ENCODE peak calls at places on chromosomes 16 and 17, in nine cellular contexts. U is heart left ventricle, C is spleen, S is astrocyte, Y is prostate gland, O is OCI-LY7, T is left ventricle myocardium inferior, L is mammary epithelial cell, B is body of pancreas. K is an unnamed sample.

GRCh38 chr16:67934306-67935095 is 2.1 kb downstream of the PSMB10 start:
- DNase-seq in U (no peak), C (peak; percentile 84), S (no peak), Y (no peak), O (no peak), T (no peak), L (no peak), B (no peak), K (peak; percentile 56)

GRCh38 chr16:47958726-47959125 is 197.1 kb downstream of the ABCC12 start:
- DNase-seq in U (no peak), C (no peak), S (no peak), Y (no peak), O (no peak), T (no peak), L (no peak), B (no peak), K (no peak)

GRCh38 chr17:55872374-55872773 is 121.5 kb downstream of the PCTP start:
- DNase-seq in U (no peak), C (no peak), S (no peak), Y (no peak), O (no peak), T (no peak), L (no peak), B (no peak), K (no peak)

GRCh38 chr17:39740357-39741111 is 2.8 kb downstream of the GRB7 start:
- DNase-seq in U (no peak), C (peak; percentile 60), S (no peak), Y (peak; percentile 62), O (no peak), T (no peak), L (peak; percentile 94), B (peak; percentile 49), K (no peak)

GRCh38 chr17:524570-524969 is 172.0 kb upstream of the RPH3AL start:
- DNase-seq in U (no peak), C (no peak), S (no peak), Y (no peak), O (no peak), T (no peak), L (no peak), B (no peak), K (no peak)

GRCh38 chr17:57388326-57388725 is 132.0 kb downstream of the MSI2 start:
- DNase-seq in U (no peak), C (no peak), S (no peak), Y (no peak), O (no peak), T (no peak), L (no peak), B (no peak), K (no peak)

GRCh38 chr17:15929941-15930340 is 15.0 kb upstream of the ADORA2B start:
- DNase-seq in U (no peak), C (peak; percentile 41), S (no peak), Y (no peak), O (no peak), T (no peak), L (no peak), B (no peak), K (no peak)

GRCh38 chr17:82034371-82035011 is 3.0 kb downstream of the DCXR start:
- DNase-seq in U (no peak), C (no peak), S (no peak), Y (no peak), O (no peak), T (no peak), L (no peak), B (no peak), K (no peak)

GRCh38 chr17:80034654-80034976 is 1.1 kb downstream of the TBC1D16 start:
- DNase-seq in U (no peak), C (no peak), S (no peak), Y (no peak), O (no peak), T (no peak), L (no peak), B (no peak), K (no peak)

GRCh38 chr17:41718287-41718645 is 6.1 kb downstream of the GAST start:
- DNase-seq in U (no peak), C (no peak), S (no peak), Y (no peak), O (no peak), T (no peak), L (no peak), B (no peak), K (no peak)

GRCh38 chr16:72844225-72844920 is 203.6 kb downstream of the ZFHX3 start:
- DNase-seq in U (no peak), C (no peak), S (peak; percentile 25), Y (no peak), O (no peak), T (no peak), L (no peak), B (no peak), K (no peak)

GRCh38 chr17:40190197-40191021 is 13.1 kb downstream of the RAPGEFL1 start:
- DNase-seq in U (no peak), C (no peak), S (no peak), Y (no peak), O (peak; percentile 64), T (no peak), L (no peak), B (peak; percentile 18), K (no peak)

GRCh38 chr17:40857535-40857934 is 9.5 kb downstream of the KRT12 start:
- DNase-seq in U (no peak), C (no peak), S (peak; percentile 5), Y (no peak), O (no peak), T (peak; percentile 14), L (no peak), B (no peak), K (no peak)

GRCh38 chr16:53489754-53490153 is 13.3 kb downstream of the AKTIP start:
- DNase-seq in U (no peak), C (no peak), S (no peak), Y (no peak), O (no peak), T (no peak), L (no peak), B (no peak), K (no peak)

GRCh38 chr16:53495325-53495724 is 7.7 kb downstream of the AKTIP start:
- DNase-seq in U (no peak), C (no peak), S (no peak), Y (no peak), O (no peak), T (no peak), L (no peak), B (no peak), K (no peak)

DNA sequence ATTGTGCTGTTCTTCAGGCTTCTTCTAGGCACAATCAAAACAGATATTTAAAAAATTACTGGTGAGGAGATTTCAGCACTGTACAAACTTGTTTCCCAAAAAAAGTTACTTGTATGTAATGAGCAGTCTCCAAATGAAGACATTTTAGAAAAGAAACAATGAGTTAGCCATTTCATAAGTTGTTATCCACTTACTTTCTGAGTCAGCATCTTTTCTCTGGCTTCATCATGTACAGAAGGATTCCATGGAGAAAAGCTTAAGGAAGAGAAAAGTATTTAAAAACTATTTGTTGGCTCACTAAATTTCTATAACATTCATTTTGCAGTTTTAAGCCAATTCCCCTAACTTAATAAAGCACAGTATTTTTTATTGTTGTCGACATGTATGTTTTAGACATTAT is 10.5 kb downstream of the AKTIP start:
- DNase-seq in U (no peak), C (no peak), S (no peak), Y (no peak), O (no peak), T (no peak), L (no peak), B (no peak), K (no peak)
- H3K4me1 ChIP-seq in U (no peaks in the 10 kb centered on the region), C (no peaks in the 10 kb centered on the region), S (no peaks in the 10 kb centered on the region), Y (no peaks in the 10 kb centered on the region), O (no peaks in the 10 kb centered on the region), T (peaks cover 22% of the 10 kb centered on the region), L (no peaks in the 10 kb centered on the region), B (no peaks in the 10 kb centered on the region), K (no peaks in the 10 kb centered on the region)

DNA sequence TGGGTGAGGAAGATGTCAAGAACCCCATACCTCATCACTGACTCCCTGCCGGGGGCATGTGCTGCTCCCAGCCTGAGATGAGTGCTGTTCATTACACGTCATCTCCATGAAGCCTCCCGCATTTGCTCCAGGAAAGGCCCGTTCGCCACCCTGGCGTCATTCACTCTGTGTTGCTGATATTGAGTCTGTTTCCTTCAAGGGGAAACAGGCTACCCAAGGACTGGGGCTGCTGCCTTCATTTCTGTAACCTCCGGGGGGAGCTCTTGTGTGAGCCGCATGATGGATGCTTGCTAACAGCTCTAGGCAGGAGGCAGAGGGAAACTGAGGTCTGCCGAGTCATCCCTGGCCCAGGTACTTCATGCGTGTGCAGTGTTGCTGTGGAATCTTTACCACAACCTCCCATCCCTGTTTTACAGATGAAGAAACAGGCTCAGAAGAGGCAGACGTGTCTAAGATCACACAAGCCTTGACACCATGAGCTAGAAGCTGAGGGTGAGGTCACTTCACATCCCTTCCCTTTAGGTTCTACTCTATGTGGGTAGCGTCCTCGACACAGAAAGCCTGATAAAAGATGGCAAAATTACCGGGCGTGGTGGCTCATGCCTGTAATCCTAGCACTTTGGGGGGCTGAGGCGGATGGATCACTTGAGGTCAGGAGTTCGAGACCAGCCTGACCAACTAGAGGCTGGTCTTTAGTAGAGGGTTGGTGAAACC is 3.5 kb upstream of the ARMC5 start:
- DNase-seq in U (no peak), C (no peak), S (no peak), Y (no peak), O (peak; percentile 61), T (no peak), L (no peak), B (no peak), K (no peak)
- H3K27ac ChIP-seq in U (no peak overlapping the region), C (no peak overlapping the region), S (no peak overlapping the region), Y (no peak overlapping the region), O (no peak overlapping the region), T (no peak overlapping the region), L (no peak overlapping the region), B (no peak overlapping the region), K (no peak overlapping the region)

GRCh38 chr17:50209472-50210248 is 8.2 kb upstream of the COL1A1 start:
- DNase-seq in U (peak; percentile 93), C (no peak), S (peak; percentile 100), Y (no peak), O (no peak), T (peak; percentile 90), L (no peak), B (peak; percentile 58), K (peak; percentile 88)
- H3K4me3 ChIP-seq in U (no peak overlapping the region), C (no peak overlapping the region), S (peak overlapping the region; percentile 30), Y (no peak overlapping the region), O (no peak overlapping the region), T (no peak overlapping the region), L (no peak overlapping the region), B (no peak overlapping the region), K (peak overlapping the region; percentile 11)

GRCh38 chr17:62756198-62756597 is 51.9 kb downstream of the MARCHF10 start:
- DNase-seq in U (no peak), C (no peak), S (no peak), Y (no peak), O (no peak), T (no peak), L (no peak), B (no peak), K (no peak)

GRCh38 chr17:62754696-62755095 is 53.4 kb downstream of the MARCHF10 start:
- DNase-seq in U (no peak), C (no peak), S (peak; percentile 76), Y (no peak), O (no peak), T (no peak), L (no peak), B (no peak), K (no peak)

GRCh38 chr17:62760059-62760887 is 47.8 kb downstream of the MARCHF10 start:
- DNase-seq in U (no peak), C (no peak), S (peak; percentile 77), Y (no peak), O (no peak), T (no peak), L (no peak), B (no peak), K (no peak)

GRCh38 chr17:62755139-62755851 is 52.8 kb downstream of the MARCHF10 start:
- DNase-seq in U (no peak), C (no peak), S (peak; percentile 37), Y (no peak), O (no peak), T (no peak), L (no peak), B (no peak), K (no peak)

GRCh38 chr17:62757518-62757951 is 50.6 kb downstream of the MARCHF10 start:
- DNase-seq in U (no peak), C (no peak), S (peak; percentile 91), Y (no peak), O (no peak), T (no peak), L (no peak), B (no peak), K (no peak)
- H3K4me1 ChIP-seq in U (peaks cover 3% of the 10 kb centered on the region), C (no peaks in the 10 kb centered on the region), S (no peaks in the 10 kb centered on the region), Y (no peaks in the 10 kb centered on the region), O (no peaks in the 10 kb centered on the region), T (peaks cover 4% of the 10 kb centered on the region), L (peaks cover 9% of the 10 kb centered on the region), B (no peaks in the 10 kb centered on the region), K (no peaks in the 10 kb centered on the region)